ENCODE peak calls at places on chromosome 17, in four cellular contexts. U is NCI-H146, A is cardiac muscle cell, X is kidney epithelial cell. Z is an unnamed sample.

GRCh38 chr17:3864534-3864933 is 18.5 kb upstream of the NCBP3 start:
- DNase-seq in U (no peak), A (no peak), X (no peak), Z (no peak)

GRCh38 chr17:40320771-40321501 is 12.0 kb downstream of the RARA start:
- DNase-seq in U (no peak), A (no peak), X (no peak), Z (no peak)

GRCh38 chr17:61157246-61157887 is 242.3 kb upstream of the TBX2 start:
- DNase-seq in U (peak; percentile 58), A (no peak), X (no peak), Z (no peak)

GRCh38 chr17:66939461-66940114 is 24.9 kb upstream of the CACNG4 start:
- DNase-seq in U (no peak), A (no peak), X (no peak), Z (no peak)

GRCh38 chr17:38720941-38721340 is 9.2 kb upstream of the CISD3 start:
- DNase-seq in U (no peak), A (no peak), X (no peak), Z (no peak)

GRCh38 chr17:33954597-33954996 is 300.5 kb upstream of the CCL2 start:
- DNase-seq in U (no peak), A (no peak), X (no peak), Z (no peak)

GRCh38 chr17:28949185-28950016 is 1.9 kb downstream of the PHF12 start:
- DNase-seq in U (peak; percentile 34), A (peak; percentile 67), X (no peak), Z (no peak)

GRCh38 chr17:8162232-8162996 is at the start of gene VAMP2:
- DNase-seq in U (peak; percentile 72), A (peak; percentile 87), X (no peak), Z (no peak)